ENCODE peak calls at places on chromosomes 4 and X, in ten cellular contexts. B, G, K, S, F, I, Y, U, L and M are unnamed samples.

GRCh38 chr4:62881901-62882300 is 1527.3 kb downstream of the TECRL start:
- DNase-seq in B (no peak), G (no peak), K (no peak), S (no peak), F (no peak), I (no peak), Y (no peak), U (no peak), L (peak), M (no peak)

GRCh38 chr4:82431026-82431745 is 796 bp downstream of the ENOPH1 start:
- DNase-seq in B (peak), G (no peak), K (peak), S (peak), F (peak), I (peak), Y (peak), U (peak), L (peak), M (peak)

GRCh38 chrX:72714471-72714916 is 388 bp upstream of the PHKA1 start:
- DNase-seq in B (peak), G (peak), K (peak), S (peak), F (peak), I (peak), Y (peak), U (peak), L (peak), M (no peak)

GRCh38 chr4:110486226-110486625 is 10.3 kb downstream of the ENPEP start:
- DNase-seq in B (no peak), G (no peak), K (no peak), S (no peak), F (no peak), I (no peak), Y (no peak), U (no peak), L (no peak), M (no peak)

GRCh38 chrX:36198575-36198974 is 279.0 kb downstream of the CFAP47 start:
- DNase-seq in B (no peak), G (no peak), K (no peak), S (no peak), F (no peak), I (no peak), Y (no peak), U (no peak), L (no peak), M (no peak)

GRCh38 chr4:162010362-162010761 is 153.4 kb downstream of the FSTL5 start:
- DNase-seq in B (peak), G (no peak), K (no peak), S (no peak), F (no peak), I (no peak), Y (no peak), U (no peak), L (no peak), M (no peak)

GRCh38 chrX:133587071-133587470 is 171.8 kb upstream of the GPC4 start:
- DNase-seq in B (no peak), G (no peak), K (no peak), S (no peak), F (no peak), I (no peak), Y (no peak), U (no peak), L (no peak), M (no peak)

GRCh38 chrX:119512145-119512800 is 44.0 kb downstream of the SLC25A5 start:
- DNase-seq in B (peak), G (peak), K (peak), S (peak), F (peak), I (peak), Y (peak), U (peak), L (peak), M (no peak)

DNA sequence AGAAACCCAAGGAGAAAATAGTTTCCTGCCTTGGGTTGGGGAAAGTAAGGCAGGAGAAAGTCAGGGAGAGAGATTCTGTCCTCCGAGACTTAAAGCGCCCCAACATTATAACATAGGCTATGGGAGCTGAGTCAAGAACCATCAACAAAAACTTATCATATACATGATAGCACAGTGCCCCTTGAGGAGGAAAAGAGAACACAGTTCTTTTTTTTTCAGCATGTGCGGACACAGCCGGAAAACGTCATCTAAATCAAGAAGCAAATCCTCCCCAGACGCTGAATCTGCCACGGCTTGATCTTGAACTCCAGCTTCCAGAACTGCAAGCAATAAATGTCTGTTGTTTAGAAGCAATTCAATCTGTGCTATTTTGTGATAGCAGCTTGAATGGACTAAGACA is 549.6 kb upstream of the PRKX start:
- DNase-seq in B (no peak), G (no peak), K (no peak), S (no peak), F (no peak), I (no peak), Y (peak), U (peak), L (no peak), M (no peak)
- TF ChIP-seq CTCF in B (no peak), G (no peak), K (no peak), S (no peak), F (no peak), I (peak), Y (no peak), U (no peak), L (no peak), M (no peak)

DNA sequence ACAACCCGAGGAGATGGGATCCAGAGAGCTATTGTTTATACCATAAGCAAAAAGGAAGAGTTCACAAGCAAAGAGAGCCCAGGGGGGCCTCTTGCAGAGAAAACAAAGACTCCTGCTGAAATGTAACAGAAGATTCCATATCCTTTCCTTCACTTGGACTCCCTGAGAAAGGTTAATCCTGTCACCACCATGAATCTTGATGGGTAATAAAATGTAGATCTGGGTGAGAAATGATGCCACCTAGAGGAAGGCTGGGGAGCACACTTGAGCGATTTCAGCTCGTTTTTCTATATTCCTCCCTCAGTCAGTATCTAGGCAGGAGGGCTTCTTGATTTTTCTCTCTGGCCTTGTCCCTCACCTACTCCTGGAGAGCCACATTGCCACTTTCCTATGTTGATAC is 10.2 kb upstream of the KCNE5 start:
- DNase-seq in B (peak), G (no peak), K (peak), S (no peak), F (no peak), I (no peak), Y (peak), U (peak), L (no peak), M (no peak)
- TF ChIP-seq CTCF in B (peak), G (peak), K (peak), S (peak), F (peak), I (peak), Y (peak), U (peak), L (peak), M (peak)

DNA sequence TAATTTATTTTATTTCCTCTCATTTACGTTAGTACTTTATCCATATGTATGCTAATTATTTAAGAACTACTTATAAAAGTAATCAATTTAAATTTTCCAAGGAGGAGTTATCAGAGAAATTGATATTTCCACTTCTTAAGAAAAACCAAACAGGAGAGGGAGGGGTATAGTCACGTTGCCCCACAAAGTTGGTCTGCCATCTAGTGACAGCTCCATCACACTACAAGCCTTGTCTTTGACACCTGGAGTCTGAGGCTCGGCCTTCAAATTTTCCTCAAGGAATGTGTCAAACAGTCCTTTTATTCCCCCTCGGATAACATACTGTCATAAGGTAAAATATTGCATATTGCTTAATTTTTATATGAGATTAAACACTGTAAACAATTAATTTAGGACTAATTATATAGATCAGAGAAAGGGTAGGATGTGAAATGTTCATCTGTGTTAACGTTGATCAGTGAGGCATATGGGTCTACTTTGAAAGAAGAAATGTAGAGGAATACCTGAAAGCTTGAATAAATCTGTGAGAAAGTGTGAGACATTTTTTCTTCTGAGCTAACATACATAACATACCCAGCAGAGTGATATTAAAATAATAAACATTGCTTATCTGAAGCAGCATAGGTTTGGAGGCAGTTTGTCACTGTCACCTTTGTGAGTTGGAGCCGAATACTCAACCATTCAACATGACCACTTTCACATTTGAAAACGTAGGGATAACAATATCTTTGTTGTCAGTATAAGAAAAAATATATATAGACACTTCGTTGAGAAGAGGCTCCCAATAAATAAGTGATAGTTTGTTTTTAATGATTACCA is 114.4 kb downstream of the GLRA3 start:
- DNase-seq in B (peak), G (no peak), K (peak), S (no peak), F (peak), I (peak), Y (peak), U (peak), L (peak), M (no peak)
- TF ChIP-seq CTCF in B (peak), G (peak), K (peak), S (peak), F (peak), I (peak), Y (peak), U (peak), L (peak), M (no peak)

GRCh38 chr4:37243722-37244582 is 591 bp upstream of the NWD2 start:
- DNase-seq in B (no peak), G (no peak), K (peak), S (no peak), F (no peak), I (no peak), Y (peak), U (peak), L (peak), M (no peak)
- TF ChIP-seq CTCF in B (no peak), G (no peak), K (no peak), S (no peak), F (no peak), I (no peak), Y (no peak), U (peak), L (no peak), M (no peak)

DNA sequence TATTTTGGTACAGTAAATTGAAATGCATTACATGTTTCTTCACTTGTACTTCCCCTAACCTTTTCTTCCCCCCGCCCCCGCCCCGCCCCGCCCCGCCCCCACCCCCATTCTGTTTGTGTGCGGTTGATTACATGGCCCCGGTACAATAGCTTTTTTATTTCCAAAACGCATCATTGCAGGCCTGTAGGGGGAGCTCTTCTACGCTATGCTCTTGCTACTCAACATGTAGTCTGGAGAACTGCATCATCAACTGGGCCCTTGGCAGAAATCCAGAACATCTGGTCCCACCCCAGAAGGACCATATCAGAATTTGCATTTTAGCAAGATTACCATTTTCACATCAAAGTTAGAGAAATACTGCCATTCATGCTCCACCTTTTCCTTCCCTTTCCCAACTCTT is 333.3 kb upstream of the DDX53 start:
- DNase-seq in B (peak), G (no peak), K (peak), S (no peak), F (peak), I (no peak), Y (peak), U (no peak), L (peak), M (no peak)
- TF ChIP-seq CTCF in B (peak), G (no peak), K (peak), S (peak), F (peak), I (no peak), Y (no peak), U (no peak), L (no peak), M (no peak)

GRCh38 chr4:99025506-99025905 is 30.0 kb downstream of the METAP1 start:
- DNase-seq in B (no peak), G (no peak), K (no peak), S (no peak), F (no peak), I (no peak), Y (no peak), U (peak), L (no peak), M (no peak)
- TF ChIP-seq CTCF in B (no peak), G (no peak), K (no peak), S (no peak), F (no peak), I (no peak), Y (no peak), U (no peak), L (no peak), M (no peak)

GRCh38 chr4:94165256-94165655 is 42.4 kb upstream of the SMARCAD1 start:
- DNase-seq in B (no peak), G (no peak), K (no peak), S (no peak), F (no peak), I (no peak), Y (no peak), U (no peak), L (no peak), M (no peak)

GRCh38 chr4:94158883-94159282 is 48.8 kb upstream of the SMARCAD1 start:
- DNase-seq in B (no peak), G (no peak), K (no peak), S (no peak), F (no peak), I (no peak), Y (no peak), U (no peak), L (no peak), M (no peak)

GRCh38 chr4:94156816-94157215 is 50.8 kb upstream of the SMARCAD1 start:
- DNase-seq in B (no peak), G (no peak), K (no peak), S (no peak), F (no peak), I (no peak), Y (no peak), U (no peak), L (no peak), M (no peak)

GRCh38 chr4:94159790-94160189 is 47.9 kb upstream of the SMARCAD1 start:
- DNase-seq in B (no peak), G (no peak), K (no peak), S (no peak), F (no peak), I (no peak), Y (no peak), U (no peak), L (no peak), M (no peak)

DNA sequence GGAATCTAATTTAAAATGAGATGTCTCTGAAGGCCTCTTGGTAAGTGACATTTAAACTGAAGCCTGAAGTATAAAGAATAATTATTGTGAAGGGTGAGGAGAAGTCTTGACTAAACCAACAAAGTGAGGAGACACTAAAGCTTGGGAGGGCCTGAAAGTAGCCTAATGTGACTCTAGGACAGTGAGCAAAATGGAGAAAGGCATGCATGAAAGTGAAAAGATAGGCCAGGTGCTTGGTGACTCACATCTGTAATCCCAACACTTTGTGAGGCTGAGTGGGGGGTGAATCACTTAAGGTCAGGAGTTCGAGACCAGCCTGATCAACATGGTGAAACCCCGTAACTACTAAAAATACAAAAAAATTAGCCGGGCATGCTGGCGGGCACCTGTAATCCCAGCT is 46.9 kb upstream of the SMARCAD1 start:
- DNase-seq in B (no peak), G (no peak), K (no peak), S (no peak), F (no peak), I (no peak), Y (peak), U (no peak), L (no peak), M (no peak)
- TF ChIP-seq CTCF in B (no peak), G (no peak), K (no peak), S (no peak), F (no peak), I (no peak), Y (no peak), U (no peak), L (no peak), M (no peak)

GRCh38 chr4:172232966-172233365 is 419.8 kb downstream of the GALNTL6 start:
- DNase-seq in B (no peak), G (no peak), K (no peak), S (no peak), F (peak), I (no peak), Y (no peak), U (no peak), L (no peak), M (no peak)
- TF ChIP-seq CTCF in B (no peak), G (no peak), K (no peak), S (no peak), F (peak), I (no peak), Y (no peak), U (no peak), L (no peak), M (no peak)

GRCh38 chr4:100166297-100167034 is 23.8 kb downstream of the DDIT4L start:
- DNase-seq in B (no peak), G (no peak), K (no peak), S (no peak), F (no peak), I (no peak), Y (no peak), U (no peak), L (no peak), M (no peak)
- TF ChIP-seq CTCF in B (no peak), G (no peak), K (no peak), S (no peak), F (no peak), I (no peak), Y (no peak), U (no peak), L (no peak), M (no peak)